ENCODE peak calls at places on chromosome 11, in four cellular contexts. V, U, A and T are unnamed samples.

GRCh38 chr11:111523343-111523742 is 8.8 kb downstream of the HOATZ start:
- DNase-seq in V (no peak), U (no peak), A (no peak), T (no peak)

GRCh38 chr11:58770627-58771457 is 39.1 kb upstream of the GLYAT start:
- DNase-seq in V (no peak), U (peak; percentile 79), A (no peak), T (no peak)

GRCh38 chr11:16598906-16599305 is 139.5 kb upstream of the C11orf58 start:
- DNase-seq in V (no peak), U (no peak), A (no peak), T (no peak)

GRCh38 chr11:35141538-35141937 is 2.6 kb downstream of the CD44 start:
- DNase-seq in V (no peak), U (no peak), A (peak; percentile 37), T (no peak)

GRCh38 chr11:7543302-7543701 is 29.5 kb downstream of the PPFIBP2 start:
- DNase-seq in V (no peak), U (no peak), A (no peak), T (no peak)

GRCh38 chr11:65786008-65786785 is 666 bp upstream of the OVOL1 start:
- DNase-seq in V (no peak), U (no peak), A (no peak), T (no peak)

GRCh38 chr11:103714246-103714645 is 322.2 kb upstream of the DDI1 start:
- DNase-seq in V (no peak), U (no peak), A (no peak), T (no peak)

GRCh38 chr11:75474240-75474639 is 41.2 kb upstream of the KLHL35 start:
- DNase-seq in V (no peak), U (no peak), A (no peak), T (no peak)

GRCh38 chr11:66336234-66337102 is at the start of gene RIN1:
- DNase-seq in V (no peak), U (peak; percentile 97), A (peak; percentile 69), T (no peak)

GRCh38 chr11:68142028-68142412 is 20.8 kb upstream of the CHKA start:
- DNase-seq in V (peak; percentile 6), U (no peak), A (no peak), T (no peak)

GRCh38 chr11:15818132-15818842 is 538.1 kb downstream of the SOX6 start:
- DNase-seq in V (no peak), U (no peak), A (no peak), T (no peak)

GRCh38 chr11:47991266-47991830 is 11.0 kb downstream of the PTPRJ start:
- DNase-seq in V (no peak), U (no peak), A (peak; percentile 28), T (no peak)

GRCh38 chr11:70142171-70142875 is 60.8 kb upstream of the FADD start:
- DNase-seq in V (no peak), U (peak; percentile 46), A (no peak), T (no peak)

GRCh38 chr11:102791271-102792036 is 6.5 kb downstream of the MMP1 start:
- DNase-seq in V (no peak), U (no peak), A (no peak), T (no peak)

GRCh38 chr11:72232260-72233055 is 7.9 kb downstream of the INPPL1 start:
- DNase-seq in V (no peak), U (no peak), A (no peak), T (no peak)

GRCh38 chr11:117107701-117108590 is 9.7 kb upstream of the SIK3 start:
- DNase-seq in V (no peak), U (no peak), A (no peak), T (no peak)

GRCh38 chr11:103584021-103584420 is 452.4 kb upstream of the DDI1 start:
- DNase-seq in V (no peak), U (no peak), A (no peak), T (no peak)

GRCh38 chr11:35615911-35616900 is 2.1 kb upstream of the FJX1 start:
- DNase-seq in V (no peak), U (peak; percentile 57), A (no peak), T (no peak)

GRCh38 chr11:134001101-134001500 is 44.3 kb upstream of the IGSF9B start:
- DNase-seq in V (no peak), U (no peak), A (no peak), T (no peak)

GRCh38 chr11:46352063-46352841 is 5.0 kb downstream of the DGKZ start:
- DNase-seq in V (peak; percentile 64), U (no peak), A (peak; percentile 73), T (no peak)

GRCh38 chr11:116895053-116895757 is 57.8 kb upstream of the APOA1 start:
- DNase-seq in V (no peak), U (no peak), A (no peak), T (no peak)

GRCh38 chr11:47148903-47149535 is 27.7 kb downstream of the ARFGAP2 start:
- DNase-seq in V (no peak), U (no peak), A (no peak), T (no peak)

GRCh38 chr11:119179983-119180382 is 5.3 kb upstream of the NHERF4 start:
- DNase-seq in V (no peak), U (no peak), A (no peak), T (no peak)

GRCh38 chr11:63667993-63668392 is 3.2 kb downstream of the ATL3 start:
- DNase-seq in V (no peak), U (peak; percentile 76), A (no peak), T (no peak)

GRCh38 chr11:112044961-112045360 is 19.8 kb downstream of the DLAT start:
- DNase-seq in V (no peak), U (no peak), A (no peak), T (no peak)

GRCh38 chr11:6191733-6192132 is 7.3 kb upstream of the OR52W1 start:
- DNase-seq in V (no peak), U (no peak), A (no peak), T (no peak)

DNA sequence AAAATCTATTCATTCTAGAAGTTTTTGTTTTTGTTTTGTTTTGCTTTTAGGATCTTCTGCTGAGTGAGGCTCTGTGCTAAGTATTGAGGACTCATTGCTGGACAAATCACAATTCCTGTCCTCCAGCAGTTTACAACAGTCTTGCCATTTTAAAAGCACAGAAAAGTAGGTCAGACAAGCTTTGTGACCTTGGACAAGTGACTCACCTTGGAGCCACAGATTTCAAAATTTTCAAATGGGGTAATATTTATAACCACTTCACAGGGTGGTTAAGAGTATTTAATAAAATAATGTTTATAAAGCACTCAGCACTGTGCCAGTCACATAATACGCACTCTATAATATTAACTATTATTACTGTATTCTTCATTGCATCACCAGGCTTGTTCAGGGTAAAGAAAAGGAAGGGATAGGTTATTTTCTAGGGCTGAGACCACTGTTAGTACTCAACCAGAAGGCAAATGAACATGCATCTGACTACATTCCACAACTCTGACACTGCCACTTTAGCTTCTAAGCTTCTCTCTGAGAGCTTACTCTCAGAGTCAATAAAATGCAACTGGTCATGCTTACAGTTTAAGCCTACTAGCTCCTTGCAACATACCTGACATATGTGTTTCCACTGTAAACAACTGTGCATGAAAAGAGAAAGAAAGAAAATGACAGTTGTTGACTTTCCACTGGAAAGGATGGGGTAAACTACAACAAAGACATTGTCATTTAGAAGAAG is 63.2 kb upstream of the FIBIN start:
- DNase-seq in V (no peak), U (no peak), A (no peak), T (no peak)
- TF ChIP-seq CTCF in V (no peak), U (no peak), A (no peak), T (no peak)

DNA sequence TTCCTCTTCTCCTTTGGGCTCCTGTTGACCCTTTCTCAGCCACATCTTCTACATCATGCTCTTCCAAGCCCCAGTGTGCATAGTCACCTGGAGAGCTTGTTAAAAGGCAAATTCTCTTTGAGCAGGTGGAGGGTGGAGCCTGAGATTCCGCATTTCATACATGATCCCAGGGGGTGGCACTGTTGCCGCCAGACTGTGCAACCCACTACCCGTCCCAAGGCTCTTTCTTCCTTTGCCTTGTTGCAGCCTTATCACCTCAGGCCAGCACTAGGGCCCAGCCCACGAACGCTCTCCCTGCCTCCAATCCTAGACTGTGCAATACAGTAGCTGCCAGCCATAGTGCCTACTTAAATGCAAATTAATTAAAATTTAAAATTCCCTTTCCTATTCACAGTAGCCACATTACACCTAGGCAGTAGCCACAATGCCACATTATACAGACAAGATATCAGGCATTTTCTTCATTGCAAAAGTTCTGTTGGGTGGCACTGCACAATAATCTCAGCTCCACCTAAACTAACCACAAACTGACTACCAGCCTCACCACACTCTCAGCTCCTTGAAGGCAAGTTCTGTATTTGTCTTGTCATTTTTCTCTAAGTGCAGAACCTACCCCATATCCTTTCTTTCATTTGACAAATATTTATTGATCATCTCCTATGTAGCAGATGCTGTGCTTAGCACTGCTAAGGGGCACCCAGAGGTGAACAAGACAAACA is 4.6 kb upstream of the KCNJ5 start:
- DNase-seq in V (no peak), U (peak; percentile 18), A (no peak), T (no peak)
- TF ChIP-seq CTCF in V (no peak), U (peak; percentile 20), A (no peak), T (no peak)

GRCh38 chr11:45048870-45049825 is 97.3 kb upstream of the PRDM11 start:
- DNase-seq in V (no peak), U (no peak), A (no peak), T (no peak)

GRCh38 chr11:45048313-45048841 is 97.7 kb upstream of the TP53I11 start:
- DNase-seq in V (no peak), U (no peak), A (no peak), T (no peak)

GRCh38 chr11:45042560-45042959 is 91.9 kb upstream of the TP53I11 start:
- DNase-seq in V (no peak), U (peak; percentile 75), A (no peak), T (no peak)

GRCh38 chr11:45043755-45044475 is 93.2 kb upstream of the TP53I11 start:
- DNase-seq in V (no peak), U (no peak), A (no peak), T (no peak)

DNA sequence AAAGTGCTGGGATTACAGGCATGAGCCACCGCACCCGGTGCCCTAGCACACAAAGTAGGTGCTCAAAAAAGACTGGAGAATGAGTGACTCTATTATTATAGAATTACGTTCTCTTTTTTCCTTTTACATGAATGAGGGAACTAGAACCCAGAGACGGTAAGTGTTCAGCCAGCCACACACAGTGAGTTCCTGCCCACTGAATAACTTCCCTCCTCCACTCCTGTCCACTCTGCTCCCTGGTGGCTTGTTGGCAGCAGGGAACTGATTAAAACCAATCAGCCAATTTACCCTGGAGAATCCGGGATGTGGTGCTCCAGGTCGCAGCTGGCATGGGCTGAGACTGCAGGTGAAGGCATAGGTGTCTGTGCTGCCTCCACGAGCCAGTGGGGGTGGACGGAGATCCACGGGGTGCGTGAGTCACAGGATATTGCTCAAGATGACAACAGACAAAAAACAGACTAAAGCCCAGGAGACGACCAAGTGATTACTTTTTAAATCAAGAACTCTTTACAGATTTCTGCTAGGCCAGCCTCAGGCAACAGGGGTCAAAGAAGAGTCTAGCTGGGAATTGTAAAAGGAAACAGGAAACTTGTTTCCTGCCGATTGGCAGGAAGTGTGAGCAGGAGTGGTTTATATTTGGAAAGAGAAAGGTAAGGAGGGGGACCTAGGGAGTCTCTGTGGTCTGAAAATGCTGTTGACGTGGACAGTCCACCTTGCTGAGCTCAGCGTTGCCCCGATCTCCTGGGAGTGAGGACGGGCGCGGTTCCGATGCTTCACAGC is 95.2 kb upstream of the TP53I11 start:
- DNase-seq in V (no peak), U (peak; percentile 86), A (peak; percentile 51), T (peak; percentile 65)
- TF ChIP-seq CTCF in V (no peak), U (no peak), A (no peak), T (no peak)

GRCh38 chr11:114395776-114396175 is 4.5 kb downstream of the C11orf71 start:
- DNase-seq in V (no peak), U (peak; percentile 8), A (no peak), T (no peak)
- TF ChIP-seq CTCF in V (no peak), U (no peak), A (peak; percentile 11), T (no peak)